ENCODE peak calls at places on chromosomes 3 and 15, in eight cellular contexts. Y, T, J, W, P, V, U and X are unnamed samples.

GRCh38 chr15:73892446-73893226 is 19.3 kb downstream of the TBC1D21 start:
- DNase-seq in Y (no peak), T (no peak), J (no peak), W (no peak), P (no peak), V (no peak), U (no peak), X (no peak)

GRCh38 chr15:71186267-71186666 is 71.0 kb downstream of the THSD4 start:
- DNase-seq in Y (no peak), T (no peak), J (no peak), W (no peak), P (no peak), V (no peak), U (no peak), X (no peak)

GRCh38 chr3:101009386-101009785 is 16.2 kb upstream of the ABI3BP start:
- DNase-seq in Y (no peak), T (no peak), J (no peak), W (no peak), P (no peak), V (no peak), U (no peak), X (no peak)

GRCh38 chr3:141229132-141229531 is 2.5 kb upstream of the PXYLP1 start:
- DNase-seq in Y (no peak), T (no peak), J (no peak), W (no peak), P (no peak), V (no peak), U (no peak), X (no peak)

GRCh38 chr15:72169921-72170611 is 27.5 kb downstream of the GRAMD2A start:
- DNase-seq in Y (no peak), T (no peak), J (no peak), W (no peak), P (no peak), V (no peak), U (no peak), X (peak)

GRCh38 chr3:72818915-72819314 is 29.3 kb downstream of the SHQ1 start:
- DNase-seq in Y (no peak), T (no peak), J (peak), W (no peak), P (no peak), V (peak), U (peak), X (no peak)

GRCh38 chr3:43902415-43902814 is 211.7 kb downstream of the ABHD5 start:
- DNase-seq in Y (no peak), T (no peak), J (no peak), W (no peak), P (no peak), V (no peak), U (no peak), X (no peak)

GRCh38 chr15:66603301-66604179 is 37.7 kb upstream of the LCTL start:
- DNase-seq in Y (no peak), T (peak), J (peak), W (peak), P (peak), V (peak), U (peak), X (peak)

GRCh38 chr3:51982838-51983577 is at the start of gene ACY1:
- DNase-seq in Y (peak), T (peak), J (peak), W (peak), P (peak), V (peak), U (peak), X (peak)

GRCh38 chr3:13170317-13170716 is 97.1 kb upstream of the IQSEC1 start:
- DNase-seq in Y (no peak), T (no peak), J (no peak), W (no peak), P (no peak), V (no peak), U (no peak), X (no peak)

GRCh38 chr3:120357807-120358206 is 8.7 kb upstream of the LRRC58 start:
- DNase-seq in Y (no peak), T (no peak), J (peak), W (no peak), P (no peak), V (no peak), U (no peak), X (no peak)

GRCh38 chr3:136196401-136197158 is 445 bp upstream of the MSL2 start:
- DNase-seq in Y (peak), T (peak), J (peak), W (peak), P (peak), V (peak), U (peak), X (peak)

GRCh38 chr3:193574488-193575072 is 18.4 kb upstream of the OPA1 start:
- DNase-seq in Y (no peak), T (no peak), J (no peak), W (no peak), P (no peak), V (no peak), U (no peak), X (no peak)

GRCh38 chr3:149489060-149489690 is 14.7 kb downstream of the TM4SF4 start:
- DNase-seq in Y (no peak), T (no peak), J (no peak), W (peak), P (peak), V (peak), U (no peak), X (no peak)

GRCh38 chr3:23567917-23568316 is 237.8 kb upstream of the UBE2E1 start:
- DNase-seq in Y (no peak), T (no peak), J (peak), W (peak), P (no peak), V (peak), U (peak), X (no peak)

GRCh38 chr15:66586155-66586976 is 20.6 kb upstream of the LCTL start:
- DNase-seq in Y (no peak), T (no peak), J (no peak), W (no peak), P (no peak), V (no peak), U (no peak), X (no peak)

GRCh38 chr3:52381623-52382022 is 63.3 kb downstream of the SEMA3G start:
- DNase-seq in Y (no peak), T (no peak), J (no peak), W (no peak), P (no peak), V (no peak), U (no peak), X (no peak)

GRCh38 chr3:127839099-127839498 is 16.8 kb upstream of the MGLL start:
- DNase-seq in Y (no peak), T (no peak), J (no peak), W (no peak), P (no peak), V (no peak), U (no peak), X (no peak)